ENCODE peak calls at places on chromosome 10, in nine cellular contexts. W is IMR-90, Y is colonic mucosa, R is pancreas, K is A549, M is heart left ventricle, D is GM23338, U is SK-N-SH, V is HCT116. E is an unnamed sample.

GRCh38 chr10:78381072-78381471 is 347.4 kb downstream of the RPS24 start:
- DNase-seq in W (no peak), Y (no peak), R (no peak), K (peak; percentile 16), M (no peak), D (peak; percentile 72), U (peak; percentile 43), V (no peak), E (no peak)

GRCh38 chr10:86371691-86372090 is 5.1 kb upstream of the GRID1 start:
- DNase-seq in W (no peak), Y (no peak), R (no peak), K (peak; percentile 49), M (no peak), D (peak; percentile 51), U (no peak), V (no peak), E (no peak)

GRCh38 chr10:70744617-70745138 is 40.5 kb downstream of the TBATA start:
- DNase-seq in W (no peak), Y (no peak), R (no peak), K (no peak), M (no peak), D (no peak), U (no peak), V (no peak), E (no peak)

GRCh38 chr10:70974351-70974901 is 86.1 kb upstream of the PCBD1 start:
- DNase-seq in W (peak; percentile 4), Y (no peak), R (no peak), K (peak; percentile 49), M (no peak), D (no peak), U (peak; percentile 30), V (no peak), E (no peak)

GRCh38 chr10:88707429-88708110 is 1.5 kb downstream of the LIPK start:
- DNase-seq in W (peak; percentile 81), Y (no peak), R (no peak), K (no peak), M (no peak), D (no peak), U (no peak), V (peak; percentile 69), E (no peak)

GRCh38 chr10:43809211-43809930 is 160.7 kb upstream of the ZNF32 start:
- DNase-seq in W (peak; percentile 93), Y (no peak), R (no peak), K (no peak), M (no peak), D (no peak), U (no peak), V (no peak), E (no peak)

GRCh38 chr10:5589963-5590511 is 65.3 kb downstream of the CALML3 start:
- DNase-seq in W (peak; percentile 76), Y (no peak), R (no peak), K (peak; percentile 53), M (no peak), D (no peak), U (no peak), V (no peak), E (no peak)

GRCh38 chr10:18140149-18140956 is at the start of gene CACNB2:
- DNase-seq in W (peak; percentile 51), Y (peak; percentile 70), R (peak; percentile 77), K (no peak), M (peak; percentile 86), D (peak; percentile 77), U (peak; percentile 86), V (no peak), E (no peak)

DNA sequence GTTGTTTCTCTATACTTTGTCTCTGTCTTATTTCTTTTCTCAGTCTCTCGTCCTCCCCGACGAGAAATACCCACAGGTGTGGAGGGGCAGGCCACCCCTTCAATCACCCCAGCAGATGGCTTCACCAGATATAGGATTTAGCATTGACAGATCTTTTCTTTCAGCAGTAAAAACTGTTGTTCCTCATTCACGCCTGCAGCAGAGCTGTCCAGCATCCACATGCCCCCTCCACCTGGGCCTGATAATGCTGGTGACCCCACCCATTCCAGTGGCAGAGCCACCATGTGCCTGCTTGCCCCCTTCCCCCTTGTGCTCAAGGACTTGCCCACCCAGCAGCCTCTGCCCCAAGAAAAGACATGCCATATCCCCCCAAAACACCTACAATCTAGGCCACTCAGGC is 15.5 kb downstream of the FRG2B start:
- DNase-seq in W (no peak), Y (no peak), R (no peak), K (no peak), M (no peak), D (no peak), U (no peak), V (no peak), E (no peak)
- TF ChIP-seq CTCF in W (no peak), Y (no peak), R (no peak), K (no peak), M (no peak), D (no peak), U (no peak), V (no peak), E (no peak)

GRCh38 chr10:49273626-49274025 is 25.3 kb upstream of the C10orf71 start:
- DNase-seq in W (no peak), Y (no peak), R (no peak), K (no peak), M (no peak), D (no peak), U (no peak), V (no peak), E (no peak)

GRCh38 chr10:49270565-49270964 is 28.4 kb upstream of the C10orf71 start:
- DNase-seq in W (no peak), Y (no peak), R (no peak), K (no peak), M (no peak), D (no peak), U (no peak), V (no peak), E (peak; percentile 18)

GRCh38 chr10:49273082-49273465 is 25.9 kb upstream of the C10orf71 start:
- DNase-seq in W (no peak), Y (no peak), R (no peak), K (no peak), M (no peak), D (no peak), U (peak; percentile 30), V (no peak), E (peak; percentile 25)

GRCh38 chr10:49271346-49271745 is 27.6 kb upstream of the C10orf71 start:
- DNase-seq in W (no peak), Y (no peak), R (no peak), K (no peak), M (peak; percentile 72), D (no peak), U (no peak), V (no peak), E (no peak)

GRCh38 chr10:49272251-49273081 is 26.5 kb upstream of the C10orf71 start:
- DNase-seq in W (peak; percentile 4), Y (no peak), R (no peak), K (no peak), M (peak; percentile 87), D (no peak), U (no peak), V (no peak), E (peak; percentile 24)
- H3K4me1 ChIP-seq in W (no peaks in the 10 kb centered on the region), Y (no peaks in the 10 kb centered on the region), R (no peaks in the 10 kb centered on the region), K (no peaks in the 10 kb centered on the region), M (peaks cover 17% of the 10 kb centered on the region), D (no peaks in the 10 kb centered on the region), U (no peaks in the 10 kb centered on the region), V (no peaks in the 10 kb centered on the region), E (peaks cover 1% of the 10 kb centered on the region)

GRCh38 chr10:102676916-102677315 is 32.6 kb downstream of the TRIM8 start:
- DNase-seq in W (no peak), Y (no peak), R (no peak), K (no peak), M (no peak), D (no peak), U (no peak), V (no peak), E (no peak)

GRCh38 chr10:102675887-102676616 is 31.8 kb downstream of the TRIM8 start:
- DNase-seq in W (peak; percentile 98), Y (no peak), R (no peak), K (no peak), M (peak; percentile 64), D (no peak), U (no peak), V (no peak), E (no peak)

GRCh38 chr10:102673961-102674511 is 29.8 kb downstream of the TRIM8 start:
- DNase-seq in W (peak; percentile 75), Y (no peak), R (no peak), K (no peak), M (peak; percentile 83), D (peak; percentile 72), U (peak; percentile 76), V (no peak), E (peak; percentile 70)

GRCh38 chr10:102674566-102674965 is 30.3 kb downstream of the TRIM8 start:
- DNase-seq in W (no peak), Y (no peak), R (no peak), K (no peak), M (no peak), D (no peak), U (peak; percentile 52), V (no peak), E (no peak)

GRCh38 chr10:102675151-102675886 is 31.0 kb downstream of the TRIM8 start:
- DNase-seq in W (no peak), Y (no peak), R (peak; percentile 4), K (no peak), M (no peak), D (no peak), U (no peak), V (no peak), E (no peak)
- H3K4me3 ChIP-seq in W (peak overlapping the region; percentile 1), Y (no peak overlapping the region), R (no peak overlapping the region), K (no peak overlapping the region), M (no peak overlapping the region), D (peak overlapping the region; percentile 40), U (no peak overlapping the region), V (no peak overlapping the region), E (no peak overlapping the region)

GRCh38 chr10:95187617-95188016 is 6.4 kb upstream of the ACSM6 start:
- DNase-seq in W (no peak), Y (no peak), R (no peak), K (no peak), M (no peak), D (no peak), U (no peak), V (no peak), E (no peak)

GRCh38 chr10:95181731-95182130 is 12.3 kb upstream of the ACSM6 start:
- DNase-seq in W (peak; percentile 61), Y (no peak), R (no peak), K (no peak), M (no peak), D (no peak), U (no peak), V (no peak), E (no peak)

GRCh38 chr10:95178797-95179196 is 15.2 kb upstream of the ACSM6 start:
- DNase-seq in W (no peak), Y (no peak), R (no peak), K (no peak), M (no peak), D (no peak), U (no peak), V (no peak), E (no peak)

GRCh38 chr10:95183451-95184230 is 10.4 kb upstream of the ACSM6 start:
- DNase-seq in W (peak; percentile 71), Y (peak; percentile 93), R (peak; percentile 94), K (peak; percentile 87), M (peak; percentile 90), D (peak; percentile 91), U (peak; percentile 96), V (peak; percentile 73), E (peak; percentile 91)

DNA sequence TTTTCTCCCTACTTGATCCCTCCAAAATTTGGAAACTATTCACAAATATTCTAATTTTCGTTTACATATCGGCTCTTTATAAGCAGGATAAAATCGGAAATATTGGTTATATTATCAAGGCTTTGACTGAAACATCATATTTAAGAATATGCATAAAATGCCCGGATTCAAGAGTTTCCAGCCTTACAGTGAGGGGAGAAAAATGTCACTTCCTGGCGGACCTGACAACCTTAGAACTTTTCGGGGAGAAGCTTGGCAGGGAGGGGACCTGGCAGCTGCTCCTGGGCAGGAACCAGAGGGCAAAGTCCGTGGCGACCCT is 10.9 kb upstream of the ACSM6 start:
- DNase-seq in W (peak; percentile 10), Y (no peak), R (no peak), K (no peak), M (no peak), D (no peak), U (no peak), V (no peak), E (no peak)
- TF ChIP-seq CTCF in W (no peak), Y (no peak), R (no peak), K (no peak), M (no peak), D (no peak), U (no peak), V (no peak), E (no peak)

E was measured in lung.